ENCODE peak calls at places on chromosomes 6 and 20, in nine cellular contexts. X, O, T, S, K, I, N, D and G are unnamed samples.

GRCh38 chr20:59131541-59132285 is 31.9 kb upstream of the ZNF831 start:
- DNase-seq in S (no peak), X (no peak), D (no peak), T (no peak), N (no peak), O (no peak), I (no peak), K (no peak), G (no peak)

GRCh38 chr6:161169060-161169459 is 104.8 kb downstream of the AGPAT4 start:
- DNase-seq in D (no peak), X (no peak), S (no peak), T (no peak), O (no peak), K (no peak), N (no peak), I (no peak), G (no peak)

GRCh38 chr6:117906905-117907599 is at the start of gene SLC35F1:
- DNase-seq in O (peak), S (peak), N (peak), K (peak), D (no peak), X (no peak), I (peak), T (peak), G (peak)

GRCh38 chr20:35743693-35744491 is 1.8 kb upstream of the RBM39 start:
- DNase-seq in N (no peak), I (no peak), O (no peak), K (no peak), D (no peak), T (no peak), S (no peak), X (peak), G (no peak)

GRCh38 chr6:34190504-34191122 is 44.7 kb upstream of the GRM4 start:
- DNase-seq in N (no peak), D (no peak), T (no peak), S (no peak), I (no peak), X (no peak), O (no peak), K (no peak), G (no peak)

GRCh38 chr6:137560184-137560563 is 66.0 kb upstream of the OLIG3 start:
- DNase-seq in K (no peak), X (no peak), S (no peak), N (no peak), I (no peak), T (no peak), O (no peak), D (no peak), G (no peak)

GRCh38 chr6:72132425-72132824 is 246.1 kb downstream of the RIMS1 start:
- DNase-seq in D (no peak), K (no peak), I (no peak), N (no peak), S (no peak), O (no peak), X (no peak), T (no peak), G (no peak)

GRCh38 chr6:45535933-45536332 is 158.2 kb upstream of the SUPT3H start:
- DNase-seq in K (no peak), D (no peak), I (no peak), S (no peak), N (no peak), T (peak), X (no peak), O (no peak), G (no peak)

GRCh38 chr6:37550436-37550835 is 50.7 kb upstream of the CCDC167 start:
- DNase-seq in K (no peak), S (no peak), I (no peak), X (no peak), T (peak), D (no peak), O (no peak), N (no peak), G (no peak)

GRCh38 chr6:113970808-113971676 is at the start of gene HDAC2:
- DNase-seq in D (peak), T (peak), I (peak), X (peak), K (peak), S (peak), N (peak), O (peak), G (peak)

GRCh38 chr6:133392015-133392414 is 150.9 kb downstream of the EYA4 start:
- DNase-seq in S (no peak), K (no peak), X (no peak), I (no peak), D (no peak), T (no peak), N (no peak), O (no peak), G (no peak)

GRCh38 chr20:45340951-45341350 is 7.3 kb downstream of the SDC4 start:
- DNase-seq in T (no peak), O (no peak), I (no peak), N (no peak), S (no peak), K (no peak), X (no peak), D (no peak), G (no peak)

GRCh38 chr6:106658469-106658868 is 29.1 kb downstream of the QRSL1 start:
- DNase-seq in N (no peak), T (no peak), O (no peak), X (no peak), S (no peak), K (no peak), D (no peak), I (no peak), G (no peak)

GRCh38 chr6:24832794-24833193 is 34.1 kb upstream of the ARMH2 start:
- DNase-seq in T (no peak), D (no peak), I (no peak), N (no peak), O (no peak), K (no peak), X (no peak), S (no peak), G (no peak)

GRCh38 chr20:64063389-64064144 is 569 bp downstream of the TCEA2 start:
- DNase-seq in I (no peak), D (no peak), O (peak), S (peak), T (peak), X (peak), N (no peak), K (peak), G (peak)

GRCh38 chr6:16676978-16677377 is 84.3 kb downstream of the ATXN1 start:
- DNase-seq in X (no peak), S (no peak), N (no peak), I (no peak), K (peak), D (no peak), T (no peak), O (no peak), G (no peak)

GRCh38 chr6:69622230-69622629 is 174.6 kb downstream of the LMBRD1 start:
- DNase-seq in S (no peak), I (no peak), O (no peak), N (no peak), K (no peak), D (no peak), T (no peak), X (no peak), G (no peak)

GRCh38 chr20:44388466-44389023 is 33.0 kb downstream of the HNF4A start:
- DNase-seq in S (peak), T (peak), X (no peak), K (no peak), N (peak), O (peak), I (peak), D (peak), G (peak)

GRCh38 chr6:47733879-47734558 is 35.6 kb downstream of the ADGRF4 start:
- DNase-seq in K (no peak), X (no peak), N (no peak), O (no peak), S (no peak), D (no peak), T (peak), I (no peak), G (no peak)

GRCh38 chr20:37566590-37567330 is 39.1 kb upstream of the BLCAP start:
- DNase-seq in O (peak), T (no peak), X (no peak), K (no peak), D (no peak), N (no peak), I (no peak), S (no peak), G (no peak)

GRCh38 chr20:36177716-36178115 is 23.2 kb downstream of the EPB41L1 start:
- DNase-seq in T (no peak), D (no peak), K (no peak), N (no peak), S (no peak), I (no peak), O (no peak), X (no peak), G (no peak)

GRCh38 chr6:25219147-25219546 is 60.0 kb upstream of the CARMIL1 start:
- DNase-seq in T (no peak), O (no peak), I (no peak), N (no peak), D (no peak), X (no peak), S (no peak), K (no peak), G (no peak)

GRCh38 chr6:165556116-165556843 is 106.8 kb downstream of the PDE10A start:
- DNase-seq in I (no peak), O (no peak), N (no peak), T (peak), K (peak), X (no peak), S (no peak), D (no peak), G (no peak)

GRCh38 chr20:4633379-4633778 is 88.3 kb upstream of the PRND start:
- DNase-seq in X (no peak), I (no peak), O (no peak), N (no peak), D (no peak), S (no peak), K (no peak), T (no peak), G (no peak)

GRCh38 chr6:56527934-56528333 is 114.8 kb downstream of the DST start:
- DNase-seq in N (no peak), T (no peak), I (no peak), O (no peak), S (no peak), D (no peak), X (no peak), K (no peak), G (no peak)

GRCh38 chr6:131062245-131063027 is 609 bp downstream of the EPB41L2 start:
- DNase-seq in N (no peak), T (no peak), I (no peak), S (no peak), K (peak), O (peak), X (no peak), D (no peak), G (peak)

GRCh38 chr6:14222956-14223355 is 105.4 kb downstream of the CD83 start:
- DNase-seq in I (no peak), D (no peak), O (peak), X (no peak), K (no peak), T (no peak), N (no peak), S (no peak), G (no peak)

GRCh38 chr6:5759571-5759970 is 247.2 kb downstream of the NRN1 start:
- DNase-seq in D (no peak), K (no peak), I (no peak), N (no peak), T (no peak), X (no peak), O (no peak), S (no peak), G (no peak)

GRCh38 chr6:134082191-134082590 is 29.8 kb upstream of the SLC2A12 start:
- DNase-seq in I (no peak), D (no peak), X (no peak), T (no peak), O (no peak), K (no peak), N (no peak), S (no peak), G (no peak)

GRCh38 chr20:46894579-46894958 is at the start of gene EYA2:
- DNase-seq in I (no peak), O (peak), N (no peak), S (no peak), K (peak), X (no peak), T (peak), D (no peak), G (peak)